ENCODE peak calls at places on chromosomes 12 and 14, in four cellular contexts. Z, E, X and L are unnamed samples.

GRCh38 chr14:63542231-63542999 is 762 bp downstream of the PPP2R5E start:
- DNase-seq in E (no peak), X (peak; percentile 66), Z (no peak), L (no peak)

GRCh38 chr14:80206351-80206750 is 5.0 kb downstream of the DIO2 start:
- DNase-seq in E (no peak), X (no peak), Z (no peak), L (no peak)

GRCh38 chr12:131831021-131831571 is 2.9 kb downstream of the MMP17 start:
- DNase-seq in E (peak; percentile 28), X (peak; percentile 66), Z (no peak), L (no peak)

GRCh38 chr12:15522574-15523187 is 200.4 kb downstream of the PTPRO start:
- DNase-seq in X (no peak), E (peak; percentile 29), Z (no peak), L (no peak)

GRCh38 chr12:109695420-109695819 is 18.2 kb upstream of the FAM222A start:
- DNase-seq in Z (no peak), E (no peak), X (no peak), L (no peak)

GRCh38 chr14:61188196-61188595 is 92.9 kb downstream of the TMEM30B start:
- DNase-seq in E (peak; percentile 26), X (peak; percentile 81), Z (no peak), L (no peak)

GRCh38 chr12:51174501-51174900 is 1.6 kb upstream of the TFCP2 start:
- DNase-seq in E (no peak), X (no peak), Z (no peak), L (no peak)

GRCh38 chr14:68660495-68660894 is 132.4 kb downstream of the ZFP36L1 start:
- DNase-seq in E (no peak), Z (no peak), X (peak; percentile 40), L (no peak)

GRCh38 chr14:105486333-105486973 is at the start of gene CRIP1:
- DNase-seq in Z (no peak), E (no peak), X (no peak), L (no peak)

GRCh38 chr14:47270715-47271114 is 404.7 kb downstream of the MDGA2 start:
- DNase-seq in E (no peak), Z (no peak), X (no peak), L (no peak)

GRCh38 chr12:27686147-27686546 is 10.1 kb upstream of the REP15 start:
- DNase-seq in E (no peak), Z (no peak), X (no peak), L (no peak)

GRCh38 chr14:91395998-91396660 is 21.5 kb downstream of the CCDC88C start:
- DNase-seq in E (no peak), Z (no peak), X (no peak), L (no peak)

GRCh38 chr12:112939761-112940357 is 1.6 kb downstream of the OAS3 start:
- DNase-seq in E (no peak), Z (no peak), X (no peak), L (no peak)

GRCh38 chr14:104230119-104230885 is 91.9 kb downstream of the KIF26A start:
- DNase-seq in X (no peak), E (no peak), Z (no peak), L (no peak)

GRCh38 chr12:76422154-76422877 is 74.1 kb upstream of the BBS10 start:
- DNase-seq in E (no peak), X (no peak), Z (no peak), L (no peak)
- H3K4me3 ChIP-seq in E (peak overlapping the region; percentile 42), X (no peak overlapping the region), Z (peak overlapping the region; percentile 37), L (peak overlapping the region; percentile 30)

GRCh38 chr14:64674829-64675228 is 29.4 kb upstream of the PLEKHG3 start:
- DNase-seq in E (no peak), Z (no peak), X (no peak), L (no peak)

GRCh38 chr14:64675246-64675645 is 29.0 kb upstream of the PLEKHG3 start:
- DNase-seq in Z (no peak), X (no peak), E (no peak), L (no peak)

GRCh38 chr14:64673329-64673728 is 30.9 kb upstream of the PLEKHG3 start:
- DNase-seq in E (no peak), X (no peak), Z (no peak), L (no peak)

GRCh38 chr14:64673748-64674147 is 30.5 kb upstream of the PLEKHG3 start:
- DNase-seq in Z (no peak), E (no peak), X (no peak), L (no peak)

DNA sequence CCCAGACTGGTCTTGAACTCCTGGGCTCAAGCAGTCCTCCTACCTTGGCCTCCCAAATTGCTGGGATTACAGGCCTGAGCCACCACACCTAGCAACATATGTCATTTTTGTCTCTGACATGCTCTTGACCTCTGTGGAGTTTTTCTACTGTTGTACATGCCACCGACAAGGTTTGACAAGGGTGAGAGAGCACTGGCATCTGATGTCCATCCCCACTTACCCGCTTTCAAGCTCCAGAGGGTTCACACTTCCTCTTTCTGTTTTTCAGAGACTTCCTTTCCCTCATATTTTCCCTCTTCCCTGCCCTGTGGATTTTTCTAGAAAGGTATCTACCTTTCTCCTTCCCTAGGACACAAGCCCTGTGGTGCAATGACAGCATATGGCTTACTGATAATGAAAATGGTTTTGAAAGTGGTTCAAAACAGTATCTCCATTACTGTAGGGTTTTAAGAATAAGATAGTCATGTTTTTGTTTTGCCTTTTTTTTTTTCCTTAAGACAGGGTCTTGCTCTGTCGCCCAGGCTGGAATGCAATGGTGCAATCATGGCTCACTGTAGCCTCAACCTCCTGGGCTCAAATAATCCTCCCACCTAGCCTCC is 27.7 kb upstream of the PLEKHG3 start:
- DNase-seq in X (no peak), Z (no peak), E (no peak), L (no peak)
- TF ChIP-seq CTCF in X (no peak), Z (no peak), E (no peak), L (no peak)

GRCh38 chr12:49068879-49069506 is 786 bp downstream of the RHEBL1 start:
- DNase-seq in X (no peak), Z (no peak), E (no peak), L (no peak)
- H3K4me3 ChIP-seq in X (peak overlapping the region; percentile 75), Z (peak overlapping the region; percentile 94), E (peak overlapping the region; percentile 91), L (peak overlapping the region; percentile 85)

GRCh38 chr14:97275276-97275675 is 478.1 kb downstream of the VRK1 start:
- DNase-seq in Z (no peak), X (no peak), E (no peak), L (peak; percentile 48)

GRCh38 chr14:97274626-97275025 is 477.4 kb downstream of the VRK1 start:
- DNase-seq in Z (no peak), E (no peak), X (no peak), L (no peak)

GRCh38 chr14:97270308-97270707 is 473.1 kb downstream of the VRK1 start:
- DNase-seq in Z (no peak), E (no peak), X (no peak), L (peak; percentile 75)

GRCh38 chr14:97276573-97276972 is 479.4 kb downstream of the VRK1 start:
- DNase-seq in X (no peak), Z (no peak), E (no peak), L (no peak)

DNA sequence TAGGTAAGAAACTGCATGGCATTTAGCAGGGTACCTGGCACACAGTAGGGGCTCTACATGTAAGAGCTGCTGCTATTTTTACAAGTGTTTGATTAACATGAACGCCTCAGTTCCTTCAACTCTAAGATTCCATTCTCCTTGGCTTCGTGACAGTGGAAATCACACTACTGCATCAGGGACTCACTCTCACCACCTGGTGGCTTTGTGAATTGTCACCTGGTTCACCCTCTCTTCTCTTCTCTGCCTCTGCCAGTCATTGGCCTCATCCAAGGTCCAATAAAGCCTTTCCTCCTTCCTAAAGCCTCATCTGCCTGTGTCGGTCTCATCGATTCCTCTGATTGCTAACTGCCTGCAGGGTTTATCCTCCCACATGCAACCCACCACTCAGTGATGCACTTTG is 476.4 kb downstream of the VRK1 start:
- DNase-seq in E (no peak), X (no peak), Z (no peak), L (no peak)
- TF ChIP-seq CTCF in E (no peak), X (no peak), Z (no peak), L (no peak)